ENCODE peak calls at places on chromosomes 4 and X, in eight cellular contexts. N, J, E, R, Z, V, I and D are unnamed samples.

GRCh38 chr4:46386570-46386969 is 3.4 kb downstream of the GABRA2 start:
- DNase-seq in N (no peak), J (peak; percentile 30), E (no peak), R (no peak), Z (no peak), V (peak; percentile 2), I (peak; percentile 33), D (no peak)

GRCh38 chr4:138241281-138242075 is 671 bp downstream of the SLC7A11 start:
- DNase-seq in N (no peak), J (no peak), E (no peak), R (no peak), Z (no peak), V (peak; percentile 42), I (peak; percentile 62), D (no peak)

GRCh38 chrX:131802836-131803626 is 220.1 kb upstream of the STK26 start:
- DNase-seq in N (peak; percentile 2), J (peak; percentile 69), E (peak; percentile 49), R (peak; percentile 71), Z (peak; percentile 86), V (no peak), I (peak; percentile 94), D (peak; percentile 32)

GRCh38 chr4:80104927-80105326 is 31.9 kb upstream of the ANTXR2 start:
- DNase-seq in N (no peak), J (no peak), E (no peak), R (no peak), Z (peak; percentile 27), V (no peak), I (no peak), D (no peak)

GRCh38 chrX:74286950-74287349 is 17.0 kb upstream of the ZCCHC13 start:
- DNase-seq in N (no peak), J (no peak), E (no peak), R (no peak), Z (no peak), V (peak; percentile 83), I (no peak), D (peak; percentile 12)

GRCh38 chr4:110119880-110120279 is 78.5 kb downstream of the ELOVL6 start:
- DNase-seq in N (no peak), J (no peak), E (no peak), R (no peak), Z (no peak), V (peak; percentile 75), I (no peak), D (peak; percentile 26)

GRCh38 chrX:9525511-9526248 is 60.8 kb downstream of the TBL1X start:
- DNase-seq in N (no peak), J (no peak), E (peak; percentile 20), R (no peak), Z (no peak), V (no peak), I (peak; percentile 39), D (no peak)

GRCh38 chr4:176799653-176800052 is 6.9 kb upstream of the VEGFC start:
- DNase-seq in N (no peak), J (no peak), E (no peak), R (no peak), Z (no peak), V (no peak), I (no peak), D (no peak)

GRCh38 chr4:183657564-183657963 is 1.4 kb downstream of the RWDD4 start:
- DNase-seq in N (no peak), J (no peak), E (no peak), R (no peak), Z (no peak), V (peak; percentile 12), I (no peak), D (peak; percentile 10)